ENCODE peak calls at places on chromosome 1, in four cellular contexts. X, C, O and J are unnamed samples.

GRCh38 chr1:6205849-6206845 is at the start of gene RNF207:
- DNase-seq in C (no peak), X (no peak), O (no peak), J (no peak)

GRCh38 chr1:68378296-68379084 is 71.3 kb downstream of the RPE65 start:
- DNase-seq in O (peak), C (no peak), X (no peak), J (no peak)

GRCh38 chr1:239008568-239008967 is 377.8 kb upstream of the CHRM3 start:
- DNase-seq in X (no peak), C (no peak), O (no peak), J (no peak)

GRCh38 chr1:97379387-97380075 is 541.3 kb downstream of the DPYD start:
- DNase-seq in X (no peak), C (peak), O (peak), J (peak)

GRCh38 chr1:220926146-220926545 is 46.9 kb downstream of the HLX start:
- DNase-seq in X (no peak), O (peak), C (peak), J (no peak)

GRCh38 chr1:153251562-153251961 is 7.9 kb upstream of the LORICRIN start:
- DNase-seq in C (no peak), O (no peak), X (no peak), J (no peak)

GRCh38 chr1:88983791-88984552 is 8.5 kb downstream of the KYAT3 start:
- DNase-seq in X (no peak), C (peak), O (peak), J (no peak)

GRCh38 chr1:201426395-201427310 is 5.1 kb upstream of the TNNI1 start:
- DNase-seq in X (peak), C (no peak), O (no peak), J (no peak)